ENCODE peak calls at places on chromosomes 16 and 17, in six cellular contexts. O is HFF-Myc; U is CD8-positive, alpha-beta memory T cell; Y is DMS79 treated with DMSO at 0.1 percent for 48 hours; L is activated T-cell treated with anti-CD3 and anti-CD28 coated beads for 48 hours; G is anterior cingulate cortex. H is an unnamed sample.

GRCh38 chr17:7439462-7440112 is at the start of gene FGF11:
- DNase-seq in G (no peak), U (no peak), O (no peak), Y (no peak), L (no peak), H (no peak)

GRCh38 chr17:18203308-18203707 is 19.7 kb downstream of the ALKBH5 start:
- DNase-seq in Y (no peak), G (no peak), L (no peak), O (no peak), U (no peak), H (no peak)

GRCh38 chr17:17941015-17941414 is 31.2 kb downstream of the TOM1L2 start:
- DNase-seq in U (no peak), G (no peak), Y (no peak), L (no peak), O (no peak), H (no peak)

GRCh38 chr17:63395075-63395815 is 50.9 kb downstream of the CYB561 start:
- DNase-seq in U (no peak), L (no peak), Y (no peak), G (no peak), O (no peak), H (no peak)

GRCh38 chr17:33922971-33923370 is 332.1 kb upstream of the CCL2 start:
- DNase-seq in Y (no peak), L (no peak), G (no peak), O (no peak), U (no peak), H (no peak)

GRCh38 chr17:42285346-42286050 is 2.8 kb upstream of the STAT5A start:
- DNase-seq in U (no peak), Y (no peak), O (no peak), L (no peak), G (no peak), H (no peak)

GRCh38 chr17:1153795-1154546 is 25.8 kb downstream of the ABR start:
- DNase-seq in G (peak; percentile 57), O (no peak), L (no peak), Y (peak; percentile 20), U (no peak), H (no peak)

GRCh38 chr16:17452931-17453330 is 17.8 kb downstream of the XYLT1 start:
- DNase-seq in U (no peak), O (no peak), G (no peak), L (no peak), Y (no peak), H (no peak)

GRCh38 chr17:79504181-79504605 is 106.7 kb downstream of the RBFOX3 start:
- DNase-seq in L (no peak), Y (no peak), G (no peak), U (no peak), O (no peak), H (no peak)

GRCh38 chr16:27803775-27804549 is 254.0 kb downstream of the KATNIP start:
- DNase-seq in U (no peak), O (no peak), Y (no peak), L (no peak), G (no peak), H (no peak)

GRCh38 chr16:86089341-86089900 is 190.5 kb downstream of the IRF8 start:
- DNase-seq in U (no peak), L (no peak), Y (no peak), G (no peak), O (no peak), H (no peak)

GRCh38 chr17:60641126-60641525 is 36.5 kb upstream of the BCAS3 start:
- DNase-seq in Y (no peak), U (no peak), G (no peak), O (no peak), L (no peak), H (no peak)

GRCh38 chr16:67537270-67537635 is 8.6 kb downstream of the RIPOR1 start:
- DNase-seq in U (peak; percentile 54), L (peak; percentile 28), Y (no peak), O (no peak), G (peak; percentile 48), H (no peak)

H was measured in epithelial cell of prostate.